ENCODE peak calls at places on chromosomes 3 and 15, in eight cellular contexts. Z is Right ventricle myocardium superior, W is GM23338, Y is HFF-Myc, G is HTR-8/SVneo, O is A172, M is astrocyte of the spinal cord, N is endothelial cell. J is an unnamed sample.

GRCh38 chr3:354433-354832 is 157.9 kb downstream of the CHL1 start:
- DNase-seq in W (peak), Y (peak), G (peak), N (peak), O (peak), Z (no peak), M (peak), J (peak)

GRCh38 chr15:79897701-79898113 is 893 bp upstream of the MTHFS start:
- DNase-seq in Z (no peak), O (no peak), Y (no peak), G (no peak), N (no peak), M (no peak), W (peak), J (no peak)

GRCh38 chr3:4581040-4581439 is 87.9 kb downstream of the ITPR1 start:
- DNase-seq in W (no peak), N (no peak), G (no peak), Z (no peak), O (no peak), Y (no peak), M (no peak), J (no peak)

GRCh38 chr15:69793783-69794451 is 303.8 kb downstream of the TLE3 start:
- DNase-seq in Y (no peak), Z (no peak), O (no peak), N (no peak), M (no peak), G (no peak), W (no peak), J (no peak)

GRCh38 chr3:129723558-129724324 is 117.3 kb upstream of the PLXND1 start:
- DNase-seq in G (peak), Y (peak), N (no peak), W (no peak), M (peak), Z (no peak), O (peak), J (peak)

GRCh38 chr15:82132742-82133141 is 86.9 kb upstream of the MEX3B start:
- DNase-seq in M (peak), N (no peak), Z (no peak), O (peak), G (peak), W (no peak), Y (no peak), J (no peak)

GRCh38 chr3:70749122-70749521 is 436.7 kb upstream of the MDFIC2 start:
- DNase-seq in G (no peak), O (no peak), Y (no peak), N (no peak), M (no peak), Z (peak), W (no peak), J (no peak)

GRCh38 chr3:21673393-21673792 is 77.6 kb downstream of the ZNF385D start:
- DNase-seq in O (no peak), N (no peak), G (no peak), Z (no peak), W (no peak), Y (no peak), M (no peak), J (no peak)

GRCh38 chr3:193812078-193812725 is 219.2 kb downstream of the OPA1 start:
- DNase-seq in W (peak), N (no peak), G (no peak), O (no peak), Z (no peak), M (no peak), Y (no peak), J (no peak)

GRCh38 chr3:160577551-160578195 is 12.3 kb upstream of the KPNA4 start:
- DNase-seq in W (peak), O (no peak), G (peak), Z (no peak), N (no peak), M (no peak), Y (no peak), J (peak)

GRCh38 chr3:157913751-157914150 is 192.5 kb downstream of the SHOX2 start:
- DNase-seq in M (no peak), O (no peak), W (no peak), Z (no peak), N (no peak), G (no peak), Y (no peak), J (peak)

GRCh38 chr3:100740207-100740606 is 30.9 kb downstream of the TFG start:
- DNase-seq in N (no peak), W (no peak), Y (no peak), G (no peak), Z (no peak), O (no peak), M (no peak), J (no peak)

GRCh38 chr3:52524752-52525661 is 8.7 kb downstream of the NT5DC2 start:
- DNase-seq in M (no peak), N (no peak), G (no peak), Y (no peak), Z (peak), O (no peak), W (no peak), J (no peak)

GRCh38 chr15:42140383-42141070 is 15.9 kb downstream of the PLA2G4F start:
- DNase-seq in O (no peak), G (no peak), W (no peak), M (no peak), Z (no peak), N (no peak), Y (no peak), J (no peak)

GRCh38 chr15:39466428-39466827 is 114.5 kb upstream of the THBS1 start:
- DNase-seq in M (no peak), N (no peak), O (no peak), W (peak), Z (peak), Y (peak), G (no peak), J (no peak)

GRCh38 chr3:152359385-152360248 is 90.9 kb downstream of the MBNL1 start:
- DNase-seq in N (no peak), M (no peak), O (peak), G (no peak), Z (no peak), Y (no peak), W (no peak), J (no peak)

GRCh38 chr3:76997733-76998132 is 42.2 kb upstream of the ROBO2 start:
- DNase-seq in N (no peak), O (no peak), W (no peak), G (no peak), Z (no peak), Y (no peak), M (peak), J (peak)

GRCh38 chr3:107943860-107944543 is 146.8 kb downstream of the CD47 start:
- DNase-seq in Y (no peak), G (no peak), W (no peak), M (no peak), O (no peak), N (no peak), Z (no peak), J (no peak)

GRCh38 chr3:4899654-4900236 is 79.5 kb upstream of the BHLHE40 start:
- DNase-seq in N (no peak), M (no peak), G (no peak), Z (no peak), W (no peak), Y (no peak), O (no peak), J (no peak)

GRCh38 chr3:32249184-32249782 is 10.8 kb downstream of the CMTM8 start:
- DNase-seq in Y (peak), O (peak), M (peak), Z (no peak), W (no peak), N (no peak), G (peak), J (peak)

GRCh38 chr3:194880940-194881925 is 195.6 kb downstream of the FAM43A start:
- DNase-seq in O (no peak), N (no peak), G (no peak), M (no peak), W (no peak), Y (no peak), Z (no peak), J (no peak)

GRCh38 chr3:33103480-33103879 is 6.5 kb upstream of the GLB1 start:
- DNase-seq in W (no peak), O (no peak), Z (no peak), Y (no peak), N (no peak), G (no peak), M (no peak), J (no peak)

GRCh38 chr15:82159922-82160321 is 102.6 kb downstream of the EFL1 start:
- DNase-seq in N (no peak), M (peak), Y (peak), W (peak), G (peak), Z (no peak), O (peak), J (peak)

GRCh38 chr3:128485283-128486156 is 7.5 kb downstream of the GATA2 start:
- DNase-seq in Z (peak), M (no peak), W (no peak), Y (no peak), N (no peak), O (no peak), G (no peak), J (no peak)

GRCh38 chr3:101623656-101624055 is 49.7 kb downstream of the PCNP start:
- DNase-seq in Y (no peak), G (no peak), M (no peak), Z (no peak), W (no peak), N (no peak), O (no peak), J (no peak)

GRCh38 chr15:73777741-73778140 is 24.6 kb upstream of the INSYN1 start:
- DNase-seq in W (no peak), Z (no peak), M (no peak), Y (no peak), G (no peak), O (no peak), N (no peak), J (no peak)

GRCh38 chr15:66308526-66308925 is 15.2 kb downstream of the DIS3L start:
- DNase-seq in Z (no peak), O (no peak), M (no peak), N (no peak), Y (no peak), W (no peak), G (no peak), J (no peak)

GRCh38 chr15:60525640-60526039 is 46.7 kb upstream of the ICE2 start:
- DNase-seq in Y (no peak), N (no peak), Z (no peak), M (no peak), O (no peak), G (no peak), W (no peak), J (no peak)

GRCh38 chr15:81334768-81335447 is 11.0 kb upstream of the STARD5 start:
- DNase-seq in O (no peak), W (no peak), G (no peak), Z (peak), N (no peak), Y (no peak), M (no peak), J (no peak)

J was measured in H4.